ENCODE peak calls at places on chromosomes 12 and 14, in five cellular contexts. W is lower leg skin, C is heart left ventricle, B is erythroblast, G is GM12892. R is an unnamed sample.

GRCh38 chr12:46562625-46563228 is 190.2 kb upstream of the SLC38A2 start:
- DNase-seq in G (no peak), B (no peak), C (no peak), W (no peak), R (no peak)

GRCh38 chr14:64995291-64995690 is 8.6 kb downstream of the FNTB start:
- DNase-seq in W (no peak), C (no peak), G (no peak), B (no peak), R (no peak)

GRCh38 chr12:123479442-123480180 is 21.7 kb downstream of the SNRNP35 start:
- DNase-seq in W (no peak), B (no peak), G (no peak), C (no peak), R (no peak)

GRCh38 chr12:121388421-121388981 is 11.4 kb upstream of the RNF34 start:
- DNase-seq in B (no peak), W (no peak), G (no peak), C (no peak), R (no peak)

GRCh38 chr14:91796622-91797347 is 64.9 kb upstream of the CATSPERB start:
- DNase-seq in C (no peak), B (no peak), G (no peak), W (no peak), R (no peak)

GRCh38 chr12:109760031-109760929 is 46.7 kb downstream of the FAM222A start:
- DNase-seq in W (no peak), C (peak; percentile 60), B (no peak), G (no peak), R (no peak)

GRCh38 chr14:48936352-48936751 is 649.8 kb downstream of the RPS29 start:
- DNase-seq in B (no peak), W (no peak), C (no peak), G (no peak), R (no peak)

GRCh38 chr14:72634910-72635647 is 258.8 kb downstream of the DPF3 start:
- DNase-seq in G (no peak), W (no peak), C (no peak), B (no peak), R (no peak)

GRCh38 chr14:24171422-24172260 is at the start of gene REC8:
- DNase-seq in W (no peak), B (peak; percentile 82), C (peak; percentile 70), G (peak; percentile 89), R (peak; percentile 50)

GRCh38 chr12:76348079-76348901 is at the start of gene BBS10:
- DNase-seq in W (peak; percentile 90), C (peak; percentile 93), G (peak; percentile 77), B (peak; percentile 91), R (peak; percentile 90)
- TF ChIP-seq POLR2A in W (no peak), C (peak; percentile 49), G (peak; percentile 90), B (peak; percentile 86), R (no peak)

DNA sequence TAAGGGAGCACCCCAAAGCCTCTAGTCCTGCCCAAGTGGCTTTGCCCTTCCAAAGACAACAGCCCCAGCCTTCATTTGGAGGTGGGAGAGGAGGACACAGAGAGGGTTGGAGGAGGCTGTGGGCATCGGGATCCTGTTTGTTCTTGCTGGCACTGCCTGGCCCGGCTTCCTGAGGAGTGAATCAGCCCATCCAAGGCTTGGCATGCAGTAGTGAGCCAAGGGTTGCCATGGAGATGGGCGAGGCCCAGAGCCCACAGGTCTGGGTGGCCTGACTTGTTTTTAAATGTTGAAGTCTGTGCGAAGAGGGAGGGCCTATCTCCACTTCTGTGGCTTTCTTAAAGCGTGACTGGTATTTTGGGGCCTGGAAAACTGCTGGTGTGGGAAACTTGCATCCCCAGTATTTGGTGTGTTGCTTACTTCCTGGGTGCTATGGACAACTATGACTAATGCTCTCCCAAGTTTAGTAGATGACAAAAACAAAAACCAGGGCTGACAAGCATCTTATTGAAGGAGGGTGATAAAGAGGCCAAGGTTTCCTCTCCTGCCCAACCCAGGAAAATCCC is 15.8 kb downstream of the CD9 start:
- DNase-seq in G (no peak), W (peak; percentile 93), C (no peak), B (no peak), R (peak; percentile 72)
- TF ChIP-seq POLR2A in G (no peak), W (no peak), C (no peak), B (no peak), R (no peak)

DNA sequence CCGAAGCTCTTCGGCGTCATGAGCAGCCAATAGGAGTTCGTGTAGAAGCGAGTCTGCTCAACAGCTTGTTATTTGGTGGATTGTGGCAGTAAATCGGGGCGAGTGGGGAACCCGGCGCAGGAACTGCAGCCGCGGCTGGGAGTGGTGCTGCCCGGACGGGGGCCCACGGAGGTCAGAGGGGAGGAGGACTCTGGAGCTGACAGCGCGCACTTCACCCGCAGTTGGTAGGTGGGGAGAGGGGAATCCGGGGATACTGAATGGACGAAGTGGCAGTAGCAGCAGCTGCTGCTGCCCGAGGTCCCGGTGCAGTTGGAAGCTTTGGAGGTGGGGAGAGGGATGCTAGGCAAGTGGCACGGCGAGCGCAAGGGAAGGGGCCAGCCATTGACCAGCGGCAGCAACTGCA is at the start of gene ARID4A:
- DNase-seq in B (no peak), W (no peak), C (no peak), G (no peak), R (peak; percentile 85)
- TF ChIP-seq POLR2A in B (peak; percentile 84), W (peak; percentile 48), C (peak; percentile 89), G (no peak), R (peak; percentile 89)

GRCh38 chr14:68947802-68948201 is 31.3 kb downstream of the ACTN1 start:
- DNase-seq in B (no peak), G (no peak), C (peak; percentile 84), W (peak; percentile 59), R (peak; percentile 71)
- TF ChIP-seq POLR2A in B (no peak), G (no peak), C (no peak), W (no peak), R (no peak)

DNA sequence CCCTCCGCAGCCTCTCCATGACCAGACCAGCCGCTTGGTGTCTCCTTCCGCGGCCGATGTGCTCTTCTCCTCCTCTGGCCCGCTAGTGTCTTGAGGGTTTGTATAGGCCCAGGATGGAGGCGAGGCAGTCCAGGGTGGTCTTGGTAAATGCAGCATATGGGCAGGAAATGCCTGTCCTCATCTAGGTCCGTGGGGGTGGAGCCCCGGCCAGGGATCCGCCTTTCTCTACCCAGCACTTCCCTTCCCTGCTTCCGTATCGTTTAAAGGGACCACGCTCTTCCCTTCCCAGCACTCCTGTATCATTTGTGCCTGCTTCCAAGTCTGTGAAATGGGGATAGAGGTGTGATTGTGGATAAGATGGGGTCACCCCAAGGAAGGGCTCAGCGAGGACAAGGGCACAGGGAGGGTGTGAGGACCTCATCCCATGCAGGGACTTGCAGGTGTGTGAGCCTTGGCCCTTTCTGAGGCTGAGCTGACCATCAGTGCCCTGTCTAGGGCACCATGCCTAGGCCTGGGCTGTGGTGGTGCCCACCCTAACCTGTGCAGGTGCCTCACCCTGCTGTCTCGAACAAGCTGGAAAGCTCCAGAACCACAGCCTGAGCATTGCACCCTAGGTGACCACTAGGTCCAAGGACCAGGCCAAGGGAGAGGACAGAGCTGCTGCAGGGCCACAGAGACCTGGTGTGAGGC is 326.8 kb upstream of the RTL1 start:
- DNase-seq in W (no peak), B (no peak), C (no peak), G (no peak), R (peak; percentile 73)
- TF ChIP-seq POLR2A in W (no peak), B (no peak), C (no peak), G (no peak), R (no peak)

GRCh38 chr12:575948-576612 is 87.2 kb downstream of the NINJ2 start:
- DNase-seq in C (peak; percentile 77), B (peak; percentile 86), W (no peak), G (peak; percentile 94), R (peak; percentile 67)
- TF ChIP-seq POLR2A in C (no peak), B (peak; percentile 21), W (no peak), G (peak; percentile 51), R (no peak)

R was measured in uterus.